ENCODE peak calls at places on chromosome 16, in six cellular contexts. One of them, this sample, is unnamed.

GRCh38 chr16:3118846-3119245 is 6.5 kb downstream of the ZNF205 start:
- DNase-seq in PC-3: no peak
- DNase-seq in GM23338: no peak
- DNase-seq in neural progenitor cell: no peak
- DNase-seq in HCT116: no peak
- DNase-seq in GM23248: no peak
- DNase-seq in this sample: no peak

GRCh38 chr16:82603784-82604411 is 22.9 kb upstream of the CDH13 start:
- DNase-seq in PC-3: peak
- DNase-seq in GM23338: peak
- DNase-seq in neural progenitor cell: peak
- DNase-seq in HCT116: peak
- DNase-seq in GM23248: peak
- DNase-seq in this sample: no peak

GRCh38 chr16:10181196-10182162 is 749 bp downstream of the GRIN2A start:
- DNase-seq in PC-3: peak
- DNase-seq in GM23338: peak
- DNase-seq in neural progenitor cell: peak
- DNase-seq in HCT116: peak
- DNase-seq in GM23248: peak
- DNase-seq in this sample: peak

GRCh38 chr16:58331024-58331707 is 36.3 kb upstream of the PRSS54 start:
- DNase-seq in PC-3: no peak
- DNase-seq in GM23338: peak
- DNase-seq in neural progenitor cell: peak
- DNase-seq in HCT116: no peak
- DNase-seq in GM23248: no peak
- DNase-seq in this sample: no peak

GRCh38 chr16:53323924-53324323 is 110.3 kb upstream of the RBL2 start:
- DNase-seq in PC-3: no peak
- DNase-seq in GM23338: no peak
- DNase-seq in neural progenitor cell: no peak
- DNase-seq in HCT116: no peak
- DNase-seq in GM23248: no peak
- DNase-seq in this sample: no peak

GRCh38 chr16:82152641-82153094 is 17.4 kb downstream of the MPHOSPH6 start:
- DNase-seq in PC-3: peak
- DNase-seq in GM23338: no peak
- DNase-seq in neural progenitor cell: no peak
- DNase-seq in HCT116: no peak
- DNase-seq in GM23248: no peak
- DNase-seq in this sample: no peak

GRCh38 chr16:16025214-16025968 is 76.0 kb downstream of the ABCC1 start:
- DNase-seq in PC-3: peak
- DNase-seq in GM23338: no peak
- DNase-seq in neural progenitor cell: peak
- DNase-seq in HCT116: no peak
- DNase-seq in GM23248: peak
- DNase-seq in this sample: no peak

GRCh38 chr16:59997706-59998105 is 1263.6 kb upstream of the GOT2 start:
- DNase-seq in PC-3: no peak
- DNase-seq in GM23338: no peak
- DNase-seq in neural progenitor cell: no peak
- DNase-seq in HCT116: no peak
- DNase-seq in GM23248: no peak
- DNase-seq in this sample: no peak

GRCh38 chr16:83060-83603 is 5.1 kb downstream of the MPG start:
- DNase-seq in PC-3: no peak
- DNase-seq in GM23338: no peak
- DNase-seq in neural progenitor cell: no peak
- DNase-seq in HCT116: no peak
- DNase-seq in GM23248: no peak
- DNase-seq in this sample: no peak

GRCh38 chr16:67301080-67301757 is 21.9 kb downstream of the PLEKHG4 start:
- DNase-seq in PC-3: no peak
- DNase-seq in GM23338: no peak
- DNase-seq in neural progenitor cell: no peak
- DNase-seq in HCT116: no peak
- DNase-seq in GM23248: peak
- DNase-seq in this sample: no peak

GRCh38 chr16:1666316-1666715 is 11.8 kb upstream of the JPT2 start:
- DNase-seq in PC-3: no peak
- DNase-seq in GM23338: no peak
- DNase-seq in neural progenitor cell: no peak
- DNase-seq in HCT116: no peak
- DNase-seq in GM23248: no peak
- DNase-seq in this sample: no peak

GRCh38 chr16:83447560-83447959 is 360.2 kb upstream of the HSBP1 start:
- DNase-seq in PC-3: no peak
- DNase-seq in GM23338: no peak
- DNase-seq in neural progenitor cell: no peak
- DNase-seq in HCT116: no peak
- DNase-seq in GM23248: no peak
- DNase-seq in this sample: no peak

GRCh38 chr16:49663081-49664057 is 192.5 kb downstream of the ZNF423 start:
- DNase-seq in PC-3: no peak
- DNase-seq in GM23338: no peak
- DNase-seq in neural progenitor cell: no peak
- DNase-seq in HCT116: no peak
- DNase-seq in GM23248: peak
- DNase-seq in this sample: peak

GRCh38 chr16:62240722-62241121 is 204.5 kb upstream of the CDH8 start:
- DNase-seq in PC-3: no peak
- DNase-seq in GM23338: no peak
- DNase-seq in neural progenitor cell: no peak
- DNase-seq in HCT116: no peak
- DNase-seq in GM23248: no peak
- DNase-seq in this sample: no peak

GRCh38 chr16:3612510-3613466 is 1.4 kb upstream of the SLX4 start:
- DNase-seq in PC-3: no peak
- DNase-seq in GM23338: no peak
- DNase-seq in neural progenitor cell: no peak
- DNase-seq in HCT116: no peak
- DNase-seq in GM23248: peak
- DNase-seq in this sample: no peak

GRCh38 chr16:56999409-57000270 is 10.3 kb downstream of the NLRC5 start:
- DNase-seq in PC-3: no peak
- DNase-seq in GM23338: no peak
- DNase-seq in neural progenitor cell: no peak
- DNase-seq in HCT116: no peak
- DNase-seq in GM23248: no peak
- DNase-seq in this sample: no peak

GRCh38 chr16:28107232-28107631 is 43.7 kb upstream of the GSG1L start:
- DNase-seq in PC-3: no peak
- DNase-seq in GM23338: no peak
- DNase-seq in neural progenitor cell: no peak
- DNase-seq in HCT116: no peak
- DNase-seq in GM23248: no peak
- DNase-seq in this sample: no peak

GRCh38 chr16:71428385-71428784 is 13.5 kb downstream of the TLE7 start:
- DNase-seq in PC-3: no peak
- DNase-seq in GM23338: no peak
- DNase-seq in neural progenitor cell: no peak
- DNase-seq in HCT116: no peak
- DNase-seq in GM23248: no peak
- DNase-seq in this sample: no peak

GRCh38 chr16:2839650-2840450 is 9.7 kb downstream of the ZG16B start:
- DNase-seq in PC-3: no peak
- DNase-seq in GM23338: no peak
- DNase-seq in neural progenitor cell: no peak
- DNase-seq in HCT116: no peak
- DNase-seq in GM23248: no peak
- DNase-seq in this sample: no peak

GRCh38 chr16:71413341-71413740 is 28.5 kb downstream of the TLE7 start:
- DNase-seq in PC-3: no peak
- DNase-seq in GM23338: no peak
- DNase-seq in neural progenitor cell: no peak
- DNase-seq in HCT116: no peak
- DNase-seq in GM23248: no peak
- DNase-seq in this sample: no peak

GRCh38 chr16:6531067-6531466 is 801.6 kb upstream of the RBFOX1 start:
- DNase-seq in PC-3: no peak
- DNase-seq in GM23338: no peak
- DNase-seq in neural progenitor cell: no peak
- DNase-seq in HCT116: no peak
- DNase-seq in GM23248: no peak
- DNase-seq in this sample: no peak

GRCh38 chr16:85615014-85615851 is 2.1 kb downstream of the GSE1 start:
- DNase-seq in PC-3: peak
- DNase-seq in GM23338: peak
- DNase-seq in neural progenitor cell: peak
- DNase-seq in HCT116: peak
- DNase-seq in GM23248: no peak
- DNase-seq in this sample: no peak
- TF ChIP-seq EZH2phosphoT487 in PC-3: peak
- TF ChIP-seq EZH2phosphoT487 in GM23338: no peak
- TF ChIP-seq EZH2phosphoT487 in neural progenitor cell: no peak
- TF ChIP-seq EZH2phosphoT487 in HCT116: no peak
- TF ChIP-seq EZH2phosphoT487 in GM23248: no peak
- TF ChIP-seq EZH2phosphoT487 in this sample: no peak

GRCh38 chr16:19400709-19401108 is 17.0 kb upstream of the TMC5 start:
- DNase-seq in PC-3: no peak
- DNase-seq in GM23338: peak
- DNase-seq in neural progenitor cell: no peak
- DNase-seq in HCT116: no peak
- DNase-seq in GM23248: no peak
- DNase-seq in this sample: no peak

GRCh38 chr16:19392352-19392751 is 25.3 kb upstream of the TMC5 start:
- DNase-seq in PC-3: no peak
- DNase-seq in GM23338: no peak
- DNase-seq in neural progenitor cell: no peak
- DNase-seq in HCT116: no peak
- DNase-seq in GM23248: no peak
- DNase-seq in this sample: no peak

GRCh38 chr16:19393226-19394074 is 24.2 kb upstream of the TMC5 start:
- DNase-seq in PC-3: peak
- DNase-seq in GM23338: no peak
- DNase-seq in neural progenitor cell: peak
- DNase-seq in HCT116: peak
- DNase-seq in GM23248: peak
- DNase-seq in this sample: no peak

DNA sequence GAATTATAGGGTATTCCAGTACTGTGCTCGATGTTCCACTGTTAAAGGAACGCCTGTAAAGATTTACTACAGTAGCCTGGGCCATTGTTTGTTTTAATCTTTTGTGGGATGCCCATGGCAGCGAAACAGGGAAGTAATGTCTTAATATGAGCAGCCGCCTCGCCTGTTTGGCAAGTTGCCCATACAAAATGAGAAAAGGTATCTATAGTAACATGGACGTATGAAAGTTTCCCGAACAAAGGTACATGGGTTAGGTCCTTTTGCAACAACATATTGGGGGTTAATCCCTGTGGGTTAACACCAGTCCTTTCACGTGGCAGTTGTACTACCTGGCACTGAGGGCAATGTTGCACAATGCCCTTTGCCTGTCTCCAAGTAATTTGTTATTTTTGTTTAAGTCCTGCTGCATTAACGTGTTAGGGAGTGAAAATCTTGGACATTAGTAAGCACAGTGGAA is 21.1 kb upstream of the TMC5 start:
- DNase-seq in PC-3: peak
- DNase-seq in GM23338: no peak
- DNase-seq in neural progenitor cell: no peak
- DNase-seq in HCT116: no peak
- DNase-seq in GM23248: no peak
- DNase-seq in this sample: no peak
- TF ChIP-seq EZH2phosphoT487 in PC-3: no peak
- TF ChIP-seq EZH2phosphoT487 in GM23338: no peak
- TF ChIP-seq EZH2phosphoT487 in neural progenitor cell: no peak
- TF ChIP-seq EZH2phosphoT487 in HCT116: no peak
- TF ChIP-seq EZH2phosphoT487 in GM23248: no peak
- TF ChIP-seq EZH2phosphoT487 in this sample: no peak

GRCh38 chr16:55189975-55190636 is 133.9 kb upstream of the IRX6 start:
- DNase-seq in PC-3: no peak
- DNase-seq in GM23338: peak
- DNase-seq in neural progenitor cell: peak
- DNase-seq in HCT116: no peak
- DNase-seq in GM23248: no peak
- DNase-seq in this sample: no peak
- TF ChIP-seq EZH2phosphoT487 in PC-3: no peak
- TF ChIP-seq EZH2phosphoT487 in GM23338: no peak
- TF ChIP-seq EZH2phosphoT487 in neural progenitor cell: no peak
- TF ChIP-seq EZH2phosphoT487 in HCT116: no peak
- TF ChIP-seq EZH2phosphoT487 in GM23248: no peak
- TF ChIP-seq EZH2phosphoT487 in this sample: no peak

DNA sequence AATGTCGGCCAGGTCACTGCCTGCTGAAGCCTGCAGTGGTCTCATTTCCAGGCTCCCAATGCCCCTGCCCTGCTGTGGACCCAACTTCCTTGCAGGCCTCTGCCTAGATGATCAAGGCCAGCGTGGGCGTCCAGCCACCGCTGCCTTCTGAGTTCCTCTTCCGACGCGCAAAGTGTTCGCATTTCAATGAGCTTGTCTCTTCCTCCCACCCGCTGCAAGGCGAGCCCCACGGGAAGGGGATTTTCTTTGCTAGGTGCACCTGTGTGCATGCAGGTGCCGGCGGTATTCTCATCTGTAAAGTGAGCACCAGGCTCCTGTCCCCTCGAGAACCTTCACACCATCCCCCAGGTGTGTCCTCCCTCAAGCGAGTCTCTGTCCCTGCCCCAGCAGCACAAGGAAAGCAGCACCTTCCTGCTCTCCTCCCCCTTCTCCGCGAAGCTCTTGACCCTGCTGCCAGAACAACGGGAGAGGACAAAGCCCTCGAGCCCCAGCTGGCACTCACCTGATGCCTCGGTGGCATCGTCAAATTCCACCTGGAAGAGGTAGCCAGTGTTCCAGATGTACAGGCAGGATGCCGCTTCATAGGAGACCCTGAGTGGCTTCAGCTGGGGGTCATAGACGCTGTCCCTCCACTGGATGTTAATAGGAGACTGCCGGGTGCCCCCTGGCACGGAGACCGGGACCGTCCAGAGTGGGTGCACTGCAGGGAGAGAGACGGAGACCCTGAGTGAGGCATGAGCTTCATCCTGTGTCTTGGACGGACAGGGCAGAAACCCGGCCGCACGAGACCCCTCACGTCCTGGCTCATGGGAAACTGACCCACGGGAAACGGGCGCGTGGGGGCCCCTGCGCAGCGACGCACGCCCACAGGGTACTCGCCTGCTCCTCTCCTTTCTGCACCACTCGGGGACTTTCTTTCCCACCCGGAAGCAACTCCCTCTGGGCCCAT is 9.8 kb downstream of the CA5A start:
- DNase-seq in PC-3: no peak
- DNase-seq in GM23338: no peak
- DNase-seq in neural progenitor cell: no peak
- DNase-seq in HCT116: no peak
- DNase-seq in GM23248: no peak
- DNase-seq in this sample: no peak
- TF ChIP-seq EZH2phosphoT487 in PC-3: no peak
- TF ChIP-seq EZH2phosphoT487 in GM23338: no peak
- TF ChIP-seq EZH2phosphoT487 in neural progenitor cell: no peak
- TF ChIP-seq EZH2phosphoT487 in HCT116: no peak
- TF ChIP-seq EZH2phosphoT487 in GM23248: no peak
- TF ChIP-seq EZH2phosphoT487 in this sample: no peak

DNA sequence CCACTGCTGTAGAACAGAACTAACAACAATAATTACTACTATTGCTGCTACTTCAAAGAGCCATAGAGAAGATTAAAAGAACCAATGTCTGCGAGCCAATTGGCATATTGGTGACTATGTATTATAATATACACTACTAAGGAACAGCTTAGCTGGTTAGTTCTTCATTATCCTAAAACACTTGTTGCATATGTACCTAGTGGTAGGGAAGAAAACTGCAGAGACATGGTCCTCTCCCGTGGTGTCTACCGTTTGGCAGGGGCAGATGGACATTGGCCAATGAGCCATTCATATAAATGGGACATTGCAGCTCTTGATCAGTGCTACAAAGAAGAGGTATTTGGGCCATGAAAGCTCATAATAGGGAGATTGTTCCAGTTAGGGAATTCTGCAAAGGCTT is 46.4 kb upstream of the CLEC3A start:
- DNase-seq in PC-3: no peak
- DNase-seq in GM23338: no peak
- DNase-seq in neural progenitor cell: no peak
- DNase-seq in HCT116: no peak
- DNase-seq in GM23248: no peak
- DNase-seq in this sample: no peak
- TF ChIP-seq EZH2phosphoT487 in PC-3: no peak
- TF ChIP-seq EZH2phosphoT487 in GM23338: no peak
- TF ChIP-seq EZH2phosphoT487 in neural progenitor cell: no peak
- TF ChIP-seq EZH2phosphoT487 in HCT116: no peak
- TF ChIP-seq EZH2phosphoT487 in GM23248: no peak
- TF ChIP-seq EZH2phosphoT487 in this sample: no peak